ENCODE peak calls at places on chromosomes 3 and 15, in seven cellular contexts. Y is WERI-Rb-1, V is AG04450, D is lower lobe of right lung, H is substantia nigra, Z is IMR-90, M is fibroblast of lung. B is an unnamed sample.

GRCh38 chr15:68421798-68422402 is 10.1 kb downstream of the ITGA11 start:
- DNase-seq in Y (no peak), V (no peak), D (no peak), H (no peak), Z (peak; percentile 48), M (peak; percentile 87), B (no peak)

GRCh38 chr15:61639491-61639890 is 410.4 kb upstream of the RORA start:
- DNase-seq in Y (peak; percentile 80), V (no peak), D (no peak), H (no peak), Z (no peak), M (no peak), B (no peak)

GRCh38 chr3:65778966-65779365 is 259.8 kb downstream of the MAGI1 start:
- DNase-seq in Y (no peak), V (no peak), D (no peak), H (no peak), Z (peak; percentile 18), M (peak; percentile 67), B (no peak)

GRCh38 chr15:78212546-78213424 is 21.6 kb downstream of the ACSBG1 start:
- DNase-seq in Y (no peak), V (no peak), D (no peak), H (no peak), Z (peak; percentile 64), M (peak; percentile 79), B (peak; percentile 39)

GRCh38 chr3:50057756-50058155 is 31.0 kb upstream of the RBM5 start:
- DNase-seq in Y (no peak), V (no peak), D (no peak), H (no peak), Z (no peak), M (no peak), B (no peak)

GRCh38 chr3:56207913-56208312 is 260.4 kb downstream of the ERC2 start:
- DNase-seq in Y (no peak), V (no peak), D (no peak), H (no peak), Z (no peak), M (no peak), B (no peak)

GRCh38 chr3:3519266-3519665 is 280.0 kb upstream of the LRRN1 start:
- DNase-seq in Y (no peak), V (no peak), D (no peak), H (no peak), Z (no peak), M (no peak), B (no peak)

GRCh38 chr3:18806633-18807032 is 341.7 kb upstream of the KCNH8 start:
- DNase-seq in Y (no peak), V (no peak), D (no peak), H (no peak), Z (no peak), M (no peak), B (no peak)

GRCh38 chr3:16890605-16891333 is 6.0 kb downstream of the PLCL2 start:
- DNase-seq in Y (no peak), V (no peak), D (no peak), H (no peak), Z (peak; percentile 23), M (peak; percentile 38), B (no peak)

GRCh38 chr15:42104095-42104891 is 9.9 kb upstream of the PLA2G4D start:
- DNase-seq in Y (no peak), V (no peak), D (no peak), H (no peak), Z (no peak), M (no peak), B (no peak)

GRCh38 chr15:98003528-98003927 is 43.0 kb downstream of the ARRDC4 start:
- DNase-seq in Y (no peak), V (no peak), D (no peak), H (no peak), Z (no peak), M (no peak), B (no peak)

GRCh38 chr3:11995061-11995460 is 9.1 kb upstream of the SYN2 start:
- DNase-seq in Y (peak; percentile 48), V (no peak), D (no peak), H (no peak), Z (no peak), M (no peak), B (no peak)

GRCh38 chr3:128800241-128801187 is 74.5 kb downstream of the RAB7A start:
- DNase-seq in Y (no peak), V (no peak), D (no peak), H (peak; percentile 48), Z (no peak), M (no peak), B (no peak)

GRCh38 chr3:190024912-190025311 is 95.8 kb downstream of the P3H2 start:
- DNase-seq in Y (no peak), V (no peak), D (no peak), H (no peak), Z (peak; percentile 77), M (peak; percentile 81), B (no peak)

GRCh38 chr15:96358795-96359190 is 28.3 kb downstream of the NR2F2 start:
- DNase-seq in Y (no peak), V (no peak), D (no peak), H (no peak), Z (no peak), M (no peak), B (no peak)

GRCh38 chr15:36579792-36580431 is 486 bp downstream of the CDIN1 start:
- DNase-seq in Y (no peak), V (no peak), D (peak; percentile 55), H (peak; percentile 64), Z (no peak), M (no peak), B (no peak)

GRCh38 chr3:61563614-61564404 is 2.4 kb downstream of the PTPRG start:
- DNase-seq in Y (peak; percentile 9), V (no peak), D (no peak), H (no peak), Z (no peak), M (no peak), B (no peak)
- H3K27ac ChIP-seq in Y (peak overlapping the region; percentile 73), V (peak overlapping the region; percentile 47), D (peak overlapping the region; percentile 90), H (peak overlapping the region; percentile 17), Z (peak overlapping the region; percentile 94), M (peak overlapping the region; percentile 71), B (peak overlapping the region; percentile 86)

GRCh38 chr3:177792363-177793030 is 595.2 kb upstream of the TBL1XR1 start:
- DNase-seq in Y (no peak), V (no peak), D (no peak), H (no peak), Z (peak; percentile 44), M (peak; percentile 66), B (no peak)
- H3K27ac ChIP-seq in Y (no peak overlapping the region), V (no peak overlapping the region), D (no peak overlapping the region), H (no peak overlapping the region), Z (peak overlapping the region; percentile 95), M (no peak overlapping the region), B (no peak overlapping the region)

GRCh38 chr15:39640665-39641064 is 59.8 kb downstream of the THBS1 start:
- DNase-seq in Y (no peak), V (no peak), D (no peak), H (no peak), Z (no peak), M (no peak), B (no peak)
- H3K27ac ChIP-seq in Y (no peak overlapping the region), V (no peak overlapping the region), D (no peak overlapping the region), H (no peak overlapping the region), Z (no peak overlapping the region), M (no peak overlapping the region), B (peak overlapping the region; percentile 67)

GRCh38 chr15:74593122-74593521 is 22.5 kb upstream of the CLK3 start:
- DNase-seq in Y (no peak), V (no peak), D (no peak), H (no peak), Z (no peak), M (no peak), B (no peak)

GRCh38 chr15:74587924-74588323 is 27.7 kb upstream of the CLK3 start:
- DNase-seq in Y (no peak), V (no peak), D (no peak), H (no peak), Z (no peak), M (no peak), B (no peak)

GRCh38 chr15:74585857-74586256 is 29.8 kb upstream of the CLK3 start:
- DNase-seq in Y (no peak), V (no peak), D (no peak), H (no peak), Z (no peak), M (no peak), B (no peak)

GRCh38 chr15:74592222-74592621 is 23.4 kb upstream of the CLK3 start:
- DNase-seq in Y (no peak), V (no peak), D (no peak), H (no peak), Z (no peak), M (no peak), B (no peak)

DNA sequence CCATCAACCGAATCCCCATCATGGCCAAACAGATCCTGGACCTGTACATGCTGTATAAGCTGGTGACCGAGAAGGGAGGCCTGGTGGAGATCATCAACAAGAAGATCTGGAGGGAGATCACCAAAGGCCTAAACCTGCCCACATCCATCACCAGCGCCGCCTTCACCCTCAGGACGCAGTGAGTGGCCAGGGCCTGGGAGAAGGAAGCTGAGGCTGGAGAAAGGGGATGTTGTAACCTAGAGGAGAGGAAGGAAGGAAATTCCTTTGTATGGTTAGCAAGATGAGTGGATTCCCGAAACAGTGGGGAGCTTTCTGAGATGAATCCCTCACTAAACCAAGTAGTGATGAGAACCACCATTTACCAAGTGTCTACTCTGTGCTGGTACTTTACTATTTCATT is 25.8 kb upstream of the CLK3 start:
- DNase-seq in Y (no peak), V (no peak), D (no peak), H (no peak), Z (no peak), M (no peak), B (no peak)
- H3K27ac ChIP-seq in Y (no peak overlapping the region), V (no peak overlapping the region), D (no peak overlapping the region), H (no peak overlapping the region), Z (no peak overlapping the region), M (no peak overlapping the region), B (no peak overlapping the region)

DNA sequence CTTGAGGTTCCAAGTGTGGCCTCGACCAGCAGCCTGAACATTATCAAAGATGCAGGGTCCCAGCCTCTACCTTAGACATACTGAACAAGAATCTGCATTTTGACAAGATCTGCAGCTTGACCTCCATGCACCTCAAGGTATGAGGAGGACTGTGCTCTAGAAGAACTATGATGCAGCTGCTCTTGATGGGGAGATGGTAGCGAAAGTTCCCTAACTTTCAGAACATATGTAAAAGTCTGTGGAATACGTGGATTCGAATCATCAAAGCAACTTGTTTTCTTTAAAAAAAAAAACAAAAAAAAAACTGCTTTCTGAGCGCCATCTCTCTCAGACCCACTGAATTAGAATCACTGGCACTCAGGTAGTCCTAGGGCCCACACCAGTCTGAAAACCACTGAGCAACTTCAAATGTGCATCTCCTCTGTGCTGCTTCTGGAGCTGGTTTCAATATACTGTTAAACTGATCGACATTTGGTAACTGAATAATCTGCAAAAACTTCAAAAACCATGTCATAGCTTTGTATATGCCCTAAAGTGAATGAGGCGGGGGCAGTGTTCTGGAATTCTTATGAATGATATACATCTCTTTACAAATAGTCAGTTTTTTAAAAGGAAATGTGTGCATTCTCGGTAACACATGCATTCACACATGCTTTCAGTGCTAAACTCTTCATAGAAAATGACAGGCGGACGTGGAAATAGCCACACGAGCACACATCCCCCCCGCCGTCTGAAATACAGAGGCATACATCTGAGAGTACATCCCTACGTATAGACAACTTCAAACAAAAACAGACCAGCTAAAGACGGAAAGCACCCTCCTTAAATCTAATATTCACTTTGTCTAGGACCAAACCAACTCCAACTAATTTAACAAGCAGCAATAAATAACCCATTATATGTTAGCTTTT is 128.8 kb downstream of the FOXP1 start:
- DNase-seq in Y (no peak), V (no peak), D (no peak), H (no peak), Z (no peak), M (no peak), B (no peak)
- H3K27ac ChIP-seq in Y (no peak overlapping the region), V (no peak overlapping the region), D (peak overlapping the region; percentile 21), H (no peak overlapping the region), Z (no peak overlapping the region), M (no peak overlapping the region), B (no peak overlapping the region)

B was measured in caudate nucleus.